ENCODE peak calls at places on chromosomes 3 and 15, in ten cellular contexts. D is stromal cell of bone marrow; R is fibroblast of villous mesenchyme; O is AML-193; Q is activated T-cell treated with anti-CD3 and anti-CD28 coated beads, Interleukin-2, amount 50 U/mL, for 1 hour; W is activated CD4-positive, CD25-positive, alpha-beta regulatory T cell treated with anti-CD3 and anti-CD28 coated beads, Interleukin-2, amount 50 U/mL, for 72 hours; V is EL; H is HT-29; J is NCI-H524; L is H9. E is an unnamed sample.
A peak's percentile ranks its signal among the peaks of the same experiment; 100 is the strongest.

GRCh38 chr3:196967412-196968232 is 1.0 kb downstream of the PIGZ start:
- DNase-seq in D (no peak), R (no peak), O (no peak), Q (no peak), W (no peak), V (no peak), H (no peak), J (no peak), L (no peak), E (no peak)

GRCh38 chr15:80489030-80489594 is 84.9 kb downstream of the ARNT2 start:
- DNase-seq in D (peak; percentile 92), R (peak; percentile 92), O (no peak), Q (no peak), W (no peak), V (peak; percentile 90), H (no peak), J (no peak), L (no peak), E (no peak)

GRCh38 chr15:81293728-81294500 is 30.0 kb downstream of the STARD5 start:
- DNase-seq in D (no peak), R (no peak), O (peak; percentile 70), Q (peak; percentile 70), W (peak; percentile 52), V (no peak), H (no peak), J (no peak), L (no peak), E (no peak)

GRCh38 chr3:181805703-181806102 is 94.0 kb downstream of the SOX2 start:
- DNase-seq in D (no peak), R (no peak), O (no peak), Q (no peak), W (no peak), V (no peak), H (no peak), J (no peak), L (no peak), E (no peak)

GRCh38 chr15:65056868-65057548 is 10.8 kb downstream of the RASL12 start:
- DNase-seq in D (no peak), R (no peak), O (no peak), Q (no peak), W (no peak), V (peak; percentile 65), H (peak; percentile 97), J (no peak), L (no peak), E (no peak)

GRCh38 chr3:188431553-188431952 is 277.6 kb downstream of the LPP start:
- DNase-seq in D (peak; percentile 25), R (peak; percentile 33), O (peak; percentile 95), Q (no peak), W (no peak), V (peak; percentile 57), H (peak; percentile 48), J (no peak), L (no peak), E (no peak)

GRCh38 chr3:74636981-74637380 is 22.5 kb upstream of the CNTN3 start:
- DNase-seq in D (no peak), R (no peak), O (no peak), Q (no peak), W (no peak), V (peak; percentile 67), H (no peak), J (no peak), L (no peak), E (no peak)

GRCh38 chr15:85709250-85709649 is 85.5 kb downstream of the KLHL25 start:
- DNase-seq in D (no peak), R (peak; percentile 21), O (no peak), Q (no peak), W (no peak), V (no peak), H (no peak), J (no peak), L (no peak), E (no peak)

GRCh38 chr3:181470349-181470748 is 241.4 kb upstream of the SOX2 start:
- DNase-seq in D (no peak), R (no peak), O (no peak), Q (no peak), W (no peak), V (no peak), H (no peak), J (no peak), L (no peak), E (no peak)

E was measured in BE2C.